ENCODE peak calls at places on chromosomes 3 and 15, in six cellular contexts. J is spleen, C is upper lobe of right lung, W is suprapubic skin, Y is PC-9, L is gastrocnemius medialis. O is an unnamed sample. For H3K4me1 and H3K9me3, the result is how much of the 10 kb centered on the place peaks cover.

GRCh38 chr3:42247576-42248027 is 18.4 kb downstream of the CCK start:
- DNase-seq in J (no peak), C (no peak), W (no peak), Y (peak), L (no peak), O (no peak)

GRCh38 chr3:161104561-161105551 is at the start of gene B3GALNT1:
- DNase-seq in J (peak), C (peak), W (peak), Y (peak), L (no peak), O (no peak)

GRCh38 chr3:123769360-123769743 is 114.8 kb downstream of the MYLK start:
- DNase-seq in J (no peak), C (no peak), W (no peak), Y (no peak), L (no peak), O (no peak)

GRCh38 chr3:80190051-80190450 is 422.3 kb upstream of the ROBO1 start:
- DNase-seq in J (no peak), C (no peak), W (no peak), Y (peak), L (no peak), O (peak)

GRCh38 chr3:10419637-10420232 is 85.7 kb downstream of the ATP2B2 start:
- DNase-seq in J (peak), C (no peak), W (no peak), Y (no peak), L (no peak), O (no peak)

GRCh38 chr3:152307829-152308474 is 39.2 kb downstream of the MBNL1 start:
- DNase-seq in J (no peak), C (no peak), W (no peak), Y (peak), L (no peak), O (no peak)

GRCh38 chr15:27623560-27624305 is 475.4 kb downstream of the OCA2 start:
- DNase-seq in J (no peak), C (no peak), W (no peak), Y (no peak), L (no peak), O (no peak)

GRCh38 chr15:100186366-100186765 is 155.4 kb downstream of the ADAMTS17 start:
- DNase-seq in J (peak), C (no peak), W (peak), Y (no peak), L (no peak), O (no peak)

GRCh38 chr3:196499807-196500524 is 3.6 kb downstream of the RNF168 start:
- DNase-seq in J (no peak), C (no peak), W (no peak), Y (no peak), L (no peak), O (no peak)

GRCh38 chr3:50264389-50264963 is 4.5 kb upstream of the SEMA3B start:
- DNase-seq in J (no peak), C (peak), W (peak), Y (peak), L (no peak), O (peak)

GRCh38 chr15:48406240-48406891 is 75.1 kb downstream of the DUT start:
- DNase-seq in J (no peak), C (no peak), W (no peak), Y (no peak), L (no peak), O (no peak)

GRCh38 chr3:24853685-24854341 is 359.2 kb upstream of the THRB start:
- DNase-seq in J (no peak), C (no peak), W (no peak), Y (no peak), L (no peak), O (no peak)

GRCh38 chr3:156657862-156658731 is 16.3 kb upstream of the TIPARP start:
- DNase-seq in J (no peak), C (no peak), W (no peak), Y (no peak), L (no peak), O (no peak)

GRCh38 chr3:51817375-51817774 is 38.3 kb upstream of the IQCF6 start:
- DNase-seq in J (no peak), C (no peak), W (no peak), Y (no peak), L (no peak), O (no peak)

GRCh38 chr3:30664884-30665283 is 58.5 kb downstream of the TGFBR2 start:
- DNase-seq in J (no peak), C (no peak), W (no peak), Y (no peak), L (no peak), O (no peak)

GRCh38 chr15:80512729-80513670 is 108.8 kb downstream of the ARNT2 start:
- DNase-seq in J (no peak), C (no peak), W (no peak), Y (no peak), L (no peak), O (no peak)

GRCh38 chr3:111691293-111691909 is 96.3 kb upstream of the ZBED2 start:
- DNase-seq in J (no peak), C (no peak), W (no peak), Y (peak), L (no peak), O (no peak)

DNA sequence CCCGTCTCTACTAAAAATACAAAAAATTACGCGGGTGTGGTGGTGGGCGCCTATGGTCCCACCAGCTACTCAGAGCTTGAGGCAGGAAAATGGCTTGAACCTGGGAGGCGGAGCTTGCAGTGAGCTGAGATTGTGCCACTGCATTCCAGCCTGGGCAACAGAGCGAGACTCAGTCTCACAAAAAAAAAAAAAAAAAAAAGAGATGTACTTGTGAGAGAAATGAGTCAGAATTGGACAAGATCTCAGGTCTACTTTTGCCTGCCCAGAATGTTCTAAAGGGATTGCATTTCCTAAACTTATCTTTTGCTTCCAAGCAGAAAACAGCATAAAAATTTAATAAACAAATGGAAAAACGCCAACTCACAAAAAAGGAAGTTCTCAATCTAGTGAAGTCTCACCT is 167.5 kb downstream of the NR2F2 start:
- DNase-seq in J (no peak), C (no peak), W (no peak), Y (no peak), L (no peak), O (no peak)
- H3K4me1 ChIP-seq in J (under half), C (under half), W (under half), Y (under half), L (under half), O (under half)

DNA sequence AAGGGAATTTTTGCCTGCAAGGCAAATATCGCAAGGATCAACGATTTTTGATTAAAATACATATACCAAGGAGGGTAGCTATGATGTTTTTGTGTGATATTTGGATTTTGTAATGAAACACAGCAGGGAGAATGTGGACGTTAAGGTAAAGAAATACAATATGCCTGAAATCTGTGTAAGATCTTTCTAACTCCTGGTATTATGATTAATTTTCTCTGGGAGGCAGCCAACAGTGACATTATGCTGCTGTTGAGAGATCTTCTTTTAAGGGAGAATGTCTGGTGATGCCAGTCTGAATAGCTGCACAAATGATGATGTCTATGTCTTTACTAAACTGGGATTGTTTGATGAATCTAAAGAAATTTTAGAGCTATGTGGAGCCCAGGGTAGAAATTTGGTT is 972.3 kb downstream of the SQOR start:
- DNase-seq in J (no peak), C (no peak), W (no peak), Y (no peak), L (no peak), O (no peak)
- H3K9me3 ChIP-seq in J (under half), C (under half), W (under half), Y (under half), L (under half), O (under half)

GRCh38 chr3:37885831-37886230 is 24.2 kb downstream of the CTDSPL start:
- DNase-seq in J (no peak), C (no peak), W (no peak), Y (no peak), L (no peak), O (no peak)
- H3K4me1 ChIP-seq in J (half or more), C (under half), W (under half), Y (under half), L (under half), O (under half)

GRCh38 chr3:44729384-44729910 is at the start of gene ZNF501:
- DNase-seq in J (peak), C (peak), W (peak), Y (peak), L (peak), O (peak)
- H3K9me3 ChIP-seq in J (half or more), C (half or more), W (half or more), Y (under half), L (under half), O (under half)

DNA sequence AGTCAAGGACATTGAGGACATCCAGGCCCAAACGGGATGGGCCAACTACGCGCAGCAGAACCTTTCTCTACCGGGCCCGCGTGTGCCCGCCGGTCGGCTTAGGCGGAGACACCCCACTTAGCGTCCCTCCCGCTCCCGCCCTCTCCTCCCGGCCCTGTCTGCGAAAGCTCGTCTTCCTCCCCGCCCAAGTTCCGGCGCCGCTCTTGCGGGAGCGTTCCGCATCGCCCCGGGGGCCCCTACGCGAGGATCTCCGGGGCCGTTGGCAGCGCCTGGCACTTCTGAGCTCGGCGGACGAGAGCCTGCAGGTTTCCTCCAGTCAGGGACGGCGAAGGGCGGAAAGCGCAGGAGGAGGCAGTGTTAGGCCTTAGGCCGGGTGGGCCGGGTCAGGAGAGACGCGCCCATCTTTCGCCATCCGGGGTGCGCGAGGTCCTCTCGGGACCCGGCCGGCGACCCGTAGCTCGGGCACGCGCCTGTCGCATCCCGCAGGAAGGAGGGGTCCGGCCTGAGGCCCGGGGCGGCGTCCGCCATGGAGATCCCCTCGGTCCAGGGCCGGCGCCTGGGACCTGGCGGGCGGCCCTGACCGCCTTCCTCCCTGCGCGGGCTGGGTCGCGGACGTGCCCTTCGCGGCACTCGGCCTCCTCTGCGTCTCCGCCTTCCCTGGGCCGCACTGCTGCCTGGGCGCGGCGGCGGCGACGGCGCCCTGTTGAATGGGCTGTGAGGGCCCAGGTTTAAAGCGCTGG is at the start of gene FEM1B:
- DNase-seq in J (peak), C (peak), W (peak), Y (peak), L (peak), O (peak)
- H3K4me1 ChIP-seq in J (half or more), C (half or more), W (half or more), Y (half or more), L (half or more), O (under half)

GRCh38 chr3:189298469-189299375 is 127.0 kb downstream of the TPRG1 start:
- DNase-seq in J (no peak), C (no peak), W (no peak), Y (peak), L (no peak), O (no peak)

GRCh38 chr3:189297957-189298356 is 126.2 kb downstream of the TPRG1 start:
- DNase-seq in J (no peak), C (no peak), W (no peak), Y (peak), L (no peak), O (no peak)

GRCh38 chr3:189303584-189303983 is 131.8 kb downstream of the TPRG1 start:
- DNase-seq in J (no peak), C (no peak), W (no peak), Y (peak), L (no peak), O (no peak)

GRCh38 chr3:189301479-189301878 is 129.7 kb downstream of the TPRG1 start:
- DNase-seq in J (no peak), C (no peak), W (no peak), Y (no peak), L (no peak), O (no peak)

GRCh38 chr3:189300345-189300744 is 128.6 kb downstream of the TPRG1 start:
- DNase-seq in J (no peak), C (no peak), W (no peak), Y (no peak), L (no peak), O (no peak)
- H3K9me3 ChIP-seq in J (under half), C (under half), W (under half), Y (half or more), L (under half), O (under half)

DNA sequence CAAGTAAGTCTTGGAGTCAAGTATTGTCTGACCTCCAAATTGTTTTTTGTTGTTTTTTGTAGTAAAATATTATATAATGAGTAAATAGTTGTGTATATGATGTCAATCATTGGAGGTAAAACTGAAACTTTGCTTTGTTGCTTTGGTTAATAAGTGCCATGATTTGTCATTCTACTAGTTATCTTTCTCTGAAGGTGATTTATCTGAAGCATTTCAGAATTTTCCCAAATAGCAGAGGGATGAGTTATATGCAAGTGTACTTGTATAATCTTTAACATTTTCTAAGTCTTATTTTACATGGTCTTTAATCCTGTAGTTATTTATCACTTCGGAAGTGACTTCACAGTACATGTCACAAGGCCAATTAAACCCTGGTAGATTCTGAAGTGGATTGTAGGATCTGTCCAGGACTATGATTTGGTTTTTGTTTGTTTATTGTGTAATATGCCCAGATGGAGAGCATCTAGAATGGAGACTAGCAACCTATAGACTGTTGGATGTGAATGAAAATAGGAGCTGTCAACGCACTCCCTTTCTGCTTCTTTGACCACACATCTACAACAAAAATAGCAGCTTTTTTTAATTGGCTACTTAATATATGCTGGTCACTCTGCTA is 93.1 kb upstream of the SAMMSON start:
- DNase-seq in J (no peak), C (no peak), W (no peak), Y (no peak), L (no peak), O (no peak)
- H3K4me1 ChIP-seq in J (under half), C (under half), W (under half), Y (under half), L (under half), O (under half)

GRCh38 chr15:46857103-46857502 is 860.2 kb upstream of the SEMA6D start:
- DNase-seq in J (no peak), C (no peak), W (no peak), Y (no peak), L (no peak), O (no peak)
- H3K9me3 ChIP-seq in J (under half), C (under half), W (under half), Y (under half), L (under half), O (under half)

GRCh38 chr3:146196789-146197188 is 35.8 kb upstream of the PLOD2 start:
- DNase-seq in J (no peak), C (no peak), W (no peak), Y (no peak), L (no peak), O (no peak)
- H3K4me1 ChIP-seq in J (under half), C (under half), W (under half), Y (under half), L (under half), O (under half)

O was measured in RWPE2.